ENCODE peak calls at places on chromosome 11, in six cellular contexts. X is ovary, L is B cell, J is HFFc6, B is OCI-LY7, Y is nephron progenitor cell. W is an unnamed sample.

GRCh38 chr11:66639066-66639813 is 737 bp downstream of the RBM4 start:
- DNase-seq in Y (no peak), J (peak; percentile 51), L (no peak), X (no peak), B (peak; percentile 50), W (no peak)

GRCh38 chr11:93700830-93701229 is 39.3 kb downstream of the CEP295 start:
- DNase-seq in J (peak; percentile 24), L (no peak), B (no peak), Y (no peak), X (no peak), W (no peak)

GRCh38 chr11:48001438-48002021 is 21.2 kb downstream of the PTPRJ start:
- DNase-seq in Y (no peak), J (peak; percentile 71), L (peak; percentile 63), X (no peak), B (peak; percentile 75), W (no peak)

GRCh38 chr11:79236541-79236971 is 204.3 kb downstream of the TENM4 start:
- DNase-seq in B (no peak), Y (peak; percentile 17), J (peak; percentile 91), L (no peak), X (no peak), W (no peak)

GRCh38 chr11:59545179-59546020 is 34.1 kb downstream of the OR4D9 start:
- DNase-seq in Y (no peak), B (no peak), J (no peak), L (no peak), X (peak; percentile 89), W (no peak)

GRCh38 chr11:15006139-15006759 is 34.1 kb upstream of the CALCA start:
- DNase-seq in X (no peak), B (peak; percentile 59), Y (no peak), L (no peak), J (peak; percentile 53), W (peak; percentile 15)

GRCh38 chr11:11580831-11581492 is 40.8 kb downstream of the GALNT18 start:
- DNase-seq in X (no peak), B (no peak), L (no peak), Y (no peak), J (no peak), W (no peak)

GRCh38 chr11:106961518-106961917 is 56.8 kb downstream of the GUCY1A2 start:
- DNase-seq in X (no peak), L (no peak), J (peak; percentile 90), Y (no peak), B (no peak), W (no peak)

GRCh38 chr11:93570759-93571413 is 27.7 kb upstream of the SMCO4 start:
- DNase-seq in X (no peak), L (no peak), J (peak; percentile 44), B (no peak), Y (no peak), W (no peak)

GRCh38 chr11:132556316-132556715 is 976.0 kb downstream of the OPCML start:
- DNase-seq in J (no peak), B (no peak), X (no peak), Y (no peak), L (no peak), W (no peak)

GRCh38 chr11:10728779-10729472 is 22.1 kb upstream of the CTR9 start:
- DNase-seq in L (no peak), Y (peak; percentile 49), X (no peak), J (peak; percentile 38), B (no peak), W (no peak)

GRCh38 chr11:131530411-131530810 is 160.0 kb downstream of the NTM start:
- DNase-seq in J (no peak), Y (no peak), X (no peak), L (no peak), B (no peak), W (no peak)

GRCh38 chr11:20154381-20154780 is 5.9 kb downstream of the DBX1 start:
- DNase-seq in Y (no peak), L (no peak), J (peak; percentile 31), B (no peak), X (no peak), W (no peak)

GRCh38 chr11:76419896-76420295 is 24.9 kb upstream of the EMSY start:
- DNase-seq in Y (no peak), J (no peak), X (no peak), L (no peak), B (peak; percentile 48), W (peak; percentile 34)

GRCh38 chr11:80083561-80083960 is 642.7 kb upstream of the TENM4 start:
- DNase-seq in L (no peak), B (no peak), J (no peak), Y (no peak), X (no peak), W (no peak)

GRCh38 chr11:13717331-13717730 is 48.9 kb downstream of the FAR1 start:
- DNase-seq in J (peak; percentile 85), Y (no peak), L (no peak), X (no peak), B (no peak), W (no peak)

GRCh38 chr11:43282607-43283440 is 29.0 kb upstream of the API5 start:
- DNase-seq in B (peak; percentile 53), J (peak; percentile 2), Y (peak; percentile 73), L (no peak), X (no peak), W (peak; percentile 59)

GRCh38 chr11:19746081-19746480 is 33.4 kb downstream of the NAV2 start:
- DNase-seq in Y (no peak), J (no peak), B (no peak), X (no peak), L (no peak), W (no peak)

GRCh38 chr11:10564692-10565318 is 3.7 kb downstream of the LYVE1 start:
- DNase-seq in X (no peak), B (no peak), Y (no peak), J (no peak), L (peak; percentile 46), W (no peak)

GRCh38 chr11:61045271-61045670 is 57.0 kb upstream of the CD5 start:
- DNase-seq in X (no peak), L (no peak), J (no peak), B (no peak), Y (no peak), W (no peak)

GRCh38 chr11:82898242-82898641 is 2.0 kb downstream of the PRCP start:
- DNase-seq in J (no peak), L (no peak), B (no peak), Y (no peak), X (no peak), W (no peak)

GRCh38 chr11:93988455-93988854 is 32.7 kb upstream of the HEPHL1 start:
- DNase-seq in L (no peak), Y (no peak), J (no peak), X (no peak), B (no peak), W (no peak)

GRCh38 chr11:46658259-46658658 is 40.9 kb downstream of the ATG13 start:
- DNase-seq in L (no peak), X (no peak), Y (no peak), J (peak; percentile 53), B (no peak), W (no peak)

GRCh38 chr11:109967121-109967520 is 126.1 kb upstream of the ZC3H12C start:
- DNase-seq in Y (no peak), X (no peak), J (no peak), B (no peak), L (no peak), W (no peak)

GRCh38 chr11:93577291-93577690 is 34.1 kb upstream of the SMCO4 start:
- DNase-seq in J (peak; percentile 90), L (no peak), B (no peak), Y (no peak), X (no peak), W (no peak)

GRCh38 chr11:90757851-90758494 is 535.1 kb upstream of the CHORDC1 start:
- DNase-seq in L (no peak), B (no peak), Y (no peak), X (no peak), J (no peak), W (no peak)

GRCh38 chr11:28090052-28090749 is 17.8 kb downstream of the KIF18A start:
- DNase-seq in L (no peak), X (no peak), Y (no peak), B (no peak), J (peak; percentile 39), W (no peak)

GRCh38 chr11:44326615-44327475 is 16.9 kb upstream of the ALX4 start:
- DNase-seq in Y (no peak), X (no peak), J (no peak), B (no peak), L (no peak), W (no peak)
- TF ChIP-seq CTCF in Y (no peak), X (no peak), J (no peak), B (no peak), L (no peak), W (peak; percentile 4)

DNA sequence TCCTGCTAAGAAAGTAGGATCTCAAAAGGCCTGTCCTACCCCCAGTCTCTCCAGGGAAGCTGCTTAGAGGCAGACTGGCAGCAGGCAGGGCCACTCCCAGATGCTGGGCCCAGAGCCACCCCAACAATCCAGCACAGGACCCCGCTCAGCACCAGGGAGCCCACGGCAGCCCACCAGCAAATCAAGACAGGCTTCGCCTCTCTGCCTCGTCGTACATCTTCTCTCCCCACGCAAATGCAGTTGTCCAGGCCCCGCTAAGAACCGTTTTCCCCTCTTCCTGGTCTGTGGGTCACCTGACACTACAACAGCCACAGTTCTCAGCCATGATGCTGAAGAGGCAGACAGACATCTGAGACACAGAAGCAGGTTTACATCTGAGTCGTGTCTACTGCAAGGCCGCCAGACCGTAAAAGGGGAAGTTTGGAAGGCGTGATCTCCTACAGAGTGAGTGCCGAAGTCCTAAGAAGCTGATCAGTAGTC is 51.1 kb downstream of the IGSF9B start:
- DNase-seq in X (no peak), L (no peak), J (no peak), Y (no peak), B (no peak), W (no peak)
- TF ChIP-seq CTCF in X (no peak), L (no peak), J (no peak), Y (no peak), B (no peak), W (no peak)

DNA sequence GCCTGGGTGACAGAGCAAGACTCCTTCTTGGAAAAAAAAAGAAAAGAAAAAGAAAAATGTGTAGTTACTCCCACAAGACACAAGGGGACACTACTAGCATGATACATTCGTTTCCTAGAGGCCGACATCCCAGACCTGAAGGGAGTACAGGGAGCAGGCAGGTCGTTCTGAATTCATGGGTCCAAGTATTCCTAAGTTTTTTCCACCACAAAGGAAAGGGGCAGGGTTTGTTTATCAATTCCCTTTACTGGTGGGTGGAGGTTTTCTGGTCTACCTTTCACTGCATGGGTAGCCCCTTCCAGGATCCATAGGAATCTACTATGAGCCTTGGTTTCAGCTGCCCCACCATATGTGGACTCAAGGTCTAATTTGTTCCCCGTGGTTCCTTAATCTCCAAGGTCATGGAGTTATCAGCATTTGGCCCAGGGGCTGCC is 11.8 kb downstream of the TIGD3 start:
- DNase-seq in B (peak; percentile 80), Y (no peak), L (peak; percentile 53), J (peak; percentile 82), X (peak; percentile 49), W (peak; percentile 82)
- TF ChIP-seq CTCF in B (peak; percentile 79), Y (peak; percentile 79), L (peak; percentile 81), J (peak; percentile 91), X (peak; percentile 93), W (peak; percentile 69)

DNA sequence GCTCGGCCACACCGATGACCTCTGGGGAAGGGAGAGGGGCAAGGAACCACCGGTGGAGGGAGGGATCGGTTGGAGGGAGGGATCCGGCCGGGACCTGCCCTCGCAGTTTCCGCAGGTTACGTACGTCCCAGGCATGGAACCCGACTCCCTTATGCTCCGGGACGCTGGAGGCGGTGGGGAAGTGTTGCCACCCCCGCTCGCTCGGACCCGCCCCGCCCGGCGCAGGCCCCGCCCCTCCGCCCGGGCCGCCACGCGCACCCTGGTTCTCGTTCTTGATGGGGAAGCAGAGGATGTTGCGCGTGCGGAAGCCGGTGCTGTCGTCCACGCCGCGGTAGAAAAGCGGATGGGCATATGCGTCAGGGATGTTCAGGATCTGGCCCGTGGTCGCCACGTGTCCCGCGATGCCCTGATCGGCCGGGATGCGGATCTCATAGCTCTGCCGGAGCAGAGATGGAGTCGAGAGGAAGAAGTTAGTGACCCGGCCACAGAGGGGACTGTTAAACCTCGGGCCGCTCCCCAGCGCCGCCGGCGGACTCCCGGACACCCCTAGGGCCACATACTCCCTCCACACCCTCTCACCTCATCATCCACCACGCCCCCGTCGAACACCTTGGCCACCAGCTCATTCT is 89.8 kb downstream of the PDE2A start:
- DNase-seq in B (no peak), L (peak; percentile 53), Y (peak; percentile 73), X (no peak), J (no peak), W (no peak)
- TF ChIP-seq CTCF in B (no peak), L (no peak), Y (no peak), X (no peak), J (no peak), W (no peak)